ENCODE peak calls at places on chromosomes 7 and 10, in five cellular contexts. One of them, this sample, is unnamed.

GRCh38 chr7:14104861-14105260 is 115.4 kb upstream of the ETV1 start:
- DNase-seq in SJSA1: no peak
- DNase-seq in stimulated activated CD4-positive, alpha-beta T cell treated with anti-CD3 and anti-CD28 coated beads, Interleukin-1b, Interleukin-23, amount 100 ng/mL, for 1 hour: no peak
- DNase-seq in neuronal stem cell: no peak
- DNase-seq in GF-D8: no peak
- DNase-seq in this sample: no peak

GRCh38 chr7:66790725-66791124 is 50.2 kb downstream of the RABGEF1 start:
- DNase-seq in SJSA1: no peak
- DNase-seq in stimulated activated CD4-positive, alpha-beta T cell treated with anti-CD3 and anti-CD28 coated beads, Interleukin-1b, Interleukin-23, amount 100 ng/mL, for 1 hour: no peak
- DNase-seq in neuronal stem cell: no peak
- DNase-seq in GF-D8: no peak
- DNase-seq in this sample: no peak

GRCh38 chr7:99120503-99120902 is 23.4 kb downstream of the SMURF1 start:
- DNase-seq in SJSA1: no peak
- DNase-seq in stimulated activated CD4-positive, alpha-beta T cell treated with anti-CD3 and anti-CD28 coated beads, Interleukin-1b, Interleukin-23, amount 100 ng/mL, for 1 hour: no peak
- DNase-seq in neuronal stem cell: no peak
- DNase-seq in GF-D8: peak
- DNase-seq in this sample: peak

GRCh38 chr7:70923086-70923845 is 208.7 kb upstream of the GALNT17 start:
- DNase-seq in SJSA1: no peak
- DNase-seq in stimulated activated CD4-positive, alpha-beta T cell treated with anti-CD3 and anti-CD28 coated beads, Interleukin-1b, Interleukin-23, amount 100 ng/mL, for 1 hour: no peak
- DNase-seq in neuronal stem cell: no peak
- DNase-seq in GF-D8: peak
- DNase-seq in this sample: no peak

GRCh38 chr7:130890176-130891020 is 156.4 kb upstream of the KLF14 start:
- DNase-seq in SJSA1: no peak
- DNase-seq in stimulated activated CD4-positive, alpha-beta T cell treated with anti-CD3 and anti-CD28 coated beads, Interleukin-1b, Interleukin-23, amount 100 ng/mL, for 1 hour: no peak
- DNase-seq in neuronal stem cell: no peak
- DNase-seq in GF-D8: no peak
- DNase-seq in this sample: no peak

GRCh38 chr10:127310932-127311331 is 114.5 kb upstream of the INSYN2A start:
- DNase-seq in SJSA1: no peak
- DNase-seq in stimulated activated CD4-positive, alpha-beta T cell treated with anti-CD3 and anti-CD28 coated beads, Interleukin-1b, Interleukin-23, amount 100 ng/mL, for 1 hour: no peak
- DNase-seq in neuronal stem cell: no peak
- DNase-seq in GF-D8: no peak
- DNase-seq in this sample: no peak

GRCh38 chr10:119423510-119423874 is 119.0 kb downstream of the RGS10 start:
- DNase-seq in SJSA1: no peak
- DNase-seq in stimulated activated CD4-positive, alpha-beta T cell treated with anti-CD3 and anti-CD28 coated beads, Interleukin-1b, Interleukin-23, amount 100 ng/mL, for 1 hour: no peak
- DNase-seq in neuronal stem cell: no peak
- DNase-seq in GF-D8: no peak
- DNase-seq in this sample: no peak

GRCh38 chr10:127949831-127950230 is 42.9 kb downstream of the PTPRE start:
- DNase-seq in SJSA1: no peak
- DNase-seq in stimulated activated CD4-positive, alpha-beta T cell treated with anti-CD3 and anti-CD28 coated beads, Interleukin-1b, Interleukin-23, amount 100 ng/mL, for 1 hour: no peak
- DNase-seq in neuronal stem cell: no peak
- DNase-seq in GF-D8: no peak
- DNase-seq in this sample: no peak

GRCh38 chr10:11993834-11994468 is 48.7 kb downstream of the UPF2 start:
- DNase-seq in SJSA1: no peak
- DNase-seq in stimulated activated CD4-positive, alpha-beta T cell treated with anti-CD3 and anti-CD28 coated beads, Interleukin-1b, Interleukin-23, amount 100 ng/mL, for 1 hour: no peak
- DNase-seq in neuronal stem cell: no peak
- DNase-seq in GF-D8: peak
- DNase-seq in this sample: no peak

GRCh38 chr10:90167174-90168064 is 466.0 kb downstream of the KIF20B start:
- DNase-seq in SJSA1: no peak
- DNase-seq in stimulated activated CD4-positive, alpha-beta T cell treated with anti-CD3 and anti-CD28 coated beads, Interleukin-1b, Interleukin-23, amount 100 ng/mL, for 1 hour: no peak
- DNase-seq in neuronal stem cell: no peak
- DNase-seq in GF-D8: no peak
- DNase-seq in this sample: no peak